ENCODE peak calls at places on chromosomes 7 and 10, in seven cellular contexts. W is trophoblast cell, R is neuronal stem cell, M is H9, L is mesendoderm, F is mesenchymal stem cell, J is H1. Y is an unnamed sample.

GRCh38 chr10:111439034-111439842 is 362.4 kb downstream of the ADRA2A start:
- DNase-seq in J (no peak), L (no peak), F (no peak), R (no peak), W (no peak), M (no peak), Y (no peak)

GRCh38 chr10:106089855-106090254 is 1074.7 kb downstream of the SORCS1 start:
- DNase-seq in L (no peak), J (no peak), M (no peak), W (no peak), F (no peak), R (no peak), Y (no peak)

GRCh38 chr10:22369433-22370072 is 24.3 kb downstream of the SPAG6 start:
- DNase-seq in M (no peak), F (peak; percentile 67), L (peak; percentile 20), W (peak; percentile 70), J (no peak), R (no peak), Y (peak; percentile 6)

GRCh38 chr7:75987026-75987804 is 7.2 kb downstream of the TMEM120A start:
- DNase-seq in R (no peak), F (no peak), M (no peak), J (peak; percentile 47), L (no peak), W (no peak), Y (no peak)

GRCh38 chr10:116477989-116478615 is 50.5 kb downstream of the PNLIPRP3 start:
- DNase-seq in L (no peak), M (no peak), J (no peak), R (no peak), F (no peak), W (no peak), Y (no peak)

GRCh38 chr7:5350600-5351385 is 68.0 kb downstream of the SLC29A4 start:
- DNase-seq in F (no peak), L (no peak), J (no peak), R (no peak), M (no peak), W (no peak), Y (no peak)

GRCh38 chr7:46786221-46786951 is 795.5 kb downstream of the TNS3 start:
- DNase-seq in J (no peak), R (no peak), F (no peak), L (peak; percentile 37), M (no peak), W (no peak), Y (peak; percentile 43)

GRCh38 chr10:69866688-69867461 is 65.2 kb downstream of the COL13A1 start:
- DNase-seq in L (peak; percentile 90), W (no peak), R (peak; percentile 71), M (peak; percentile 81), F (peak; percentile 89), J (peak; percentile 73), Y (peak; percentile 84)

GRCh38 chr10:109904397-109904796 is 18.9 kb downstream of the XPNPEP1 start:
- DNase-seq in M (no peak), L (no peak), F (no peak), J (no peak), R (no peak), W (no peak), Y (no peak)

GRCh38 chr7:114481995-114482394 is 67.4 kb downstream of the FOXP2 start:
- DNase-seq in M (no peak), R (no peak), W (no peak), F (peak; percentile 2), L (no peak), J (no peak), Y (peak; percentile 69)

GRCh38 chr10:50623299-50624153 is at the start of gene SGMS1:
- DNase-seq in J (peak; percentile 84), W (peak; percentile 89), M (peak; percentile 77), R (peak; percentile 85), F (peak; percentile 87), L (peak; percentile 89), Y (peak; percentile 83)

GRCh38 chr7:157155959-157156358 is 17.2 kb downstream of the UBE3C start:
- DNase-seq in F (no peak), W (no peak), R (no peak), J (no peak), L (no peak), M (no peak), Y (no peak)

GRCh38 chr10:72932259-72933015 is 22.2 kb downstream of the PLA2G12B start:
- DNase-seq in W (no peak), R (no peak), J (no peak), M (no peak), L (no peak), F (no peak), Y (peak; percentile 11)

GRCh38 chr7:2471396-2471795 is 4.8 kb downstream of the GRIFIN start:
- DNase-seq in J (no peak), F (peak; percentile 25), L (peak; percentile 69), W (no peak), R (no peak), M (peak; percentile 79), Y (peak; percentile 25)

GRCh38 chr10:109203616-109204375 is 719.5 kb downstream of the XPNPEP1 start:
- DNase-seq in L (no peak), F (peak; percentile 10), W (no peak), J (no peak), R (no peak), M (no peak), Y (peak; percentile 17)

GRCh38 chr7:151307536-151307935 is 34.1 kb upstream of the NUB1 start:
- DNase-seq in F (no peak), L (no peak), M (no peak), J (no peak), W (no peak), R (no peak), Y (no peak)

GRCh38 chr10:13916384-13916947 is 329.7 kb downstream of the PRPF18 start:
- DNase-seq in L (no peak), J (no peak), M (no peak), R (no peak), W (no peak), F (no peak), Y (no peak)

GRCh38 chr10:13920465-13920864 is 333.7 kb downstream of the PRPF18 start:
- DNase-seq in J (no peak), F (no peak), W (no peak), L (no peak), R (no peak), M (no peak), Y (no peak)

GRCh38 chr10:13920031-13920430 is 333.3 kb downstream of the PRPF18 start:
- DNase-seq in W (no peak), R (no peak), J (no peak), M (no peak), F (no peak), L (no peak), Y (peak; percentile 10)

GRCh38 chr10:13915710-13916109 is 328.9 kb downstream of the PRPF18 start:
- DNase-seq in J (no peak), M (no peak), R (peak; percentile 26), L (no peak), F (no peak), W (no peak), Y (no peak)

GRCh38 chr10:13917791-13918190 is 331.0 kb downstream of the PRPF18 start:
- DNase-seq in M (no peak), F (no peak), L (no peak), W (no peak), R (no peak), J (no peak), Y (no peak)
- H3K4me1 ChIP-seq in M (no peaks in the 10 kb centered on the region), F (peaks cover 12% of the 10 kb centered on the region), L (no peaks in the 10 kb centered on the region), W (peaks cover 9% of the 10 kb centered on the region), R (peaks cover 11% of the 10 kb centered on the region), J (no peaks in the 10 kb centered on the region), Y (peaks cover 5% of the 10 kb centered on the region)

GRCh38 chr7:19442016-19442785 is 266.6 kb downstream of the POLR1F start:
- DNase-seq in J (no peak), R (peak; percentile 14), L (peak; percentile 84), W (peak; percentile 37), M (peak; percentile 43), F (peak; percentile 70), Y (peak; percentile 75)
- H3K4ac ChIP-seq in J (no peak overlapping the region), R (no peak overlapping the region), L (no peak overlapping the region), W (no peak overlapping the region), M (no peak overlapping the region), F (no peak overlapping the region), Y (peak overlapping the region; percentile 26)

GRCh38 chr10:12834116-12834515 is 167.4 kb downstream of the CCDC3 start:
- DNase-seq in W (no peak), F (no peak), R (no peak), J (no peak), L (no peak), M (no peak), Y (no peak)

GRCh38 chr10:12834721-12835120 is 166.8 kb downstream of the CCDC3 start:
- DNase-seq in M (no peak), W (no peak), L (no peak), R (no peak), J (no peak), F (no peak), Y (no peak)

GRCh38 chr10:12833451-12833850 is 168.1 kb downstream of the CCDC3 start:
- DNase-seq in L (no peak), J (no peak), F (no peak), W (no peak), R (no peak), M (no peak), Y (no peak)

GRCh38 chr10:12829796-12830195 is 171.7 kb downstream of the CCDC3 start:
- DNase-seq in J (no peak), R (no peak), F (no peak), W (no peak), L (no peak), M (no peak), Y (no peak)

DNA sequence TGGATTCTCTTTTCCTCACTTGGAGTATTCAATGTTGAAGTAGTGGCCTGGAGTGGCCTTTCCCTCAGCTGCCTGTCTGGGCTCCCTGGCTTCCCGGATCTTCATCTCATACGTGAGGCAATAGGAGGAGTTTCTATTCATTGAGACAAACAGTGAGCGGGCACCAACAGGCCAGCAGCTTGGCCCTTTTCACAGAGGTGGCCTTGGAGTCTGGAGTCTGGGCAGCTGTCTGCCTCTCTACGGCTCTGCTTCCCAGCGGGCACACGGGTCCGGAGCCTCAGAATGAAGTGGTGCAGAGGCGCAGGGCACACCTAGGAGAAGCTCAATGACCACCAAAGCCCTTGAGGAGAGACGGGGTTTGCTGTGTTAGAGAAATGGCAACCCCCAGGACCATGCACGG is 169.4 kb downstream of the CCDC3 start:
- DNase-seq in M (no peak), W (no peak), F (no peak), R (no peak), J (no peak), L (no peak), Y (no peak)
- H3K4me1 ChIP-seq in M (no peaks in the 10 kb centered on the region), W (no peaks in the 10 kb centered on the region), F (peaks cover 7% of the 10 kb centered on the region), R (peaks cover 4% of the 10 kb centered on the region), J (no peaks in the 10 kb centered on the region), L (no peaks in the 10 kb centered on the region), Y (peaks cover 9% of the 10 kb centered on the region)

DNA sequence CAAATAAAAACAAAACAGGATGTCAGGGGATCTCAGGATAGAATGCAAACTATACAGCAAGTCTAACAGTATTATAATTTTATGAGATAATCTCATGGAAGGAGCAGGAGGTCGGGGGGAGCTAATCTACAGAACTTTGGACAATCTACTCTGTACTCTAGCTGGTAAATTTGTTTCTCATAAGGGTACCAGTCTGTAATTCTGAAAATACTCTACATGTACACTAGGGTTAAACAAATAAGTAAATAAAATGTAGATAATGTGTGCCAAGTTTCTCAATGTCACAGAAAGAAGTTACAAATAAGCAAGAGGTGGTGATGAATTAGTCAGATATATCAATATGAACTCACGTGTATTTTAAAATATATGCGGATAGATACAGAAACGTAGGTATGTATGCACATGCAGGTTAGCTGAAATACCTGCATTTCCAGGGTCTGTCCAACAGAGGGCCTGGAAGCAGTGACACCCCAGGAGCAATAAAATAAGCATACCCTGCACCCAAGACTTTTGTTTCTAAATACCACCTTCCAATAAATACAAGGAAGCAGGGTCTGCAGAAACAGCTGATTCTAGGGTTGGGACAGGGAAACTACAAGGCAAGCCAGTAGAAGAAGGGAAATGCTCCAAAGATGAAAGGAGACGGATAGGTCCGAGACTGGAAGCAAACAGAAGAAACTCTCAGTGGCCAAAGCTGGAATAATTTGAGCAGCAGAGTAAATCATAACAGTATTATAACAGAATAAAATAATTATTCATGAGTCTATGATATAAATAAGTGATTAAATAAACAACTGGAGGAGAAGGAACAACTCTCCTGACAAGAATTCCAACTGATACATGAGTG is 27.8 kb downstream of the EZH2 start:
- DNase-seq in M (no peak), J (no peak), R (no peak), W (peak; percentile 70), F (peak; percentile 53), L (peak; percentile 54), Y (peak; percentile 28)
- H3K4ac ChIP-seq in M (no peak overlapping the region), J (no peak overlapping the region), R (no peak overlapping the region), W (no peak overlapping the region), F (no peak overlapping the region), L (no peak overlapping the region), Y (no peak overlapping the region)

Y was measured in IMR-90.